ENCODE peak calls at places on chromosomes 11 and 22, in nine cellular contexts. H is upper lobe of left lung; R is stimulated activated CD4-positive, alpha-beta T cell treated with anti-CD3 and anti-CD28 coated beads, TNF-alpha, amount 100 ng/mL, for 48 hours; O is fibroblast of the aortic adventitia; Z is amniotic stem cell; T is renal cortical epithelial cell; Q is activated naive CD4-positive, alpha-beta T cell; G is lower lobe of right lung; P is epithelial cell of esophagus. F is an unnamed sample.

GRCh38 chr11:88059326-88059725 is 115.9 kb downstream of the RAB38 start:
- DNase-seq in Z (no peak), P (no peak), T (peak), O (no peak), Q (no peak), R (no peak), G (no peak), H (no peak), F (no peak)

GRCh38 chr22:30262917-30263741 is 3.5 kb downstream of the OSM start:
- DNase-seq in R (no peak), O (peak), H (peak), P (peak), G (peak), T (no peak), Z (no peak), Q (peak), F (no peak)

GRCh38 chr11:61972112-61972795 is 4.8 kb upstream of the FTH1 start:
- DNase-seq in O (no peak), G (no peak), T (peak), R (no peak), P (no peak), Q (no peak), Z (no peak), H (no peak), F (no peak)

GRCh38 chr11:6571434-6572008 is 31.9 kb downstream of the RRP8 start:
- DNase-seq in G (no peak), T (no peak), Z (no peak), H (no peak), O (no peak), R (no peak), Q (no peak), P (no peak), F (no peak)

GRCh38 chr11:134272381-134273316 is 3.5 kb upstream of the GLB1L3 start:
- DNase-seq in H (no peak), G (no peak), Q (no peak), Z (no peak), R (no peak), O (peak), T (no peak), P (no peak), F (no peak)

GRCh38 chr22:37007666-37008065 is 11.6 kb downstream of the TST start:
- DNase-seq in Z (no peak), O (no peak), G (no peak), Q (no peak), R (no peak), P (no peak), H (no peak), T (no peak), F (no peak)

GRCh38 chr11:64409707-64410395 is 50.9 kb downstream of the RPS6KA4 start:
- DNase-seq in Z (no peak), R (no peak), O (no peak), H (no peak), P (no peak), G (no peak), T (no peak), Q (no peak), F (no peak)

GRCh38 chr11:35257287-35257686 is 118.3 kb downstream of the CD44 start:
- DNase-seq in G (no peak), Z (no peak), T (no peak), H (no peak), P (no peak), O (no peak), Q (no peak), R (no peak), F (no peak)

GRCh38 chr22:49632199-49633009 is 195.3 kb downstream of the BRD1 start:
- DNase-seq in Z (no peak), R (no peak), H (peak), G (peak), T (peak), Q (no peak), O (peak), P (peak), F (peak)

GRCh38 chr11:8234910-8235309 is 28.8 kb downstream of the LMO1 start:
- DNase-seq in G (no peak), Q (no peak), R (no peak), Z (no peak), H (no peak), P (no peak), O (no peak), T (no peak), F (no peak)

F was measured in smooth muscle cell of the brain vasculature.